ENCODE peak calls at places on chromosomes 16 and 17, in ten cellular contexts. One of them, this sample, is unnamed.
A peak's percentile ranks its signal among the peaks of the same experiment; 100 is the strongest.

GRCh38 chr16:79656537-79657115 is 56.1 kb upstream of the MAF start:
- DNase-seq in GM23248: no peak
- DNase-seq in prostate gland: no peak
- DNase-seq in naive thymus-derived CD4-positive, alpha-beta T cell: no peak
- DNase-seq in cardiac muscle cell: no peak
- DNase-seq in thoracic aorta: no peak
- DNase-seq in IMR-90: no peak
- DNase-seq in GM12878: no peak
- DNase-seq in A549: no peak
- DNase-seq in breast epithelium: no peak
- DNase-seq in this sample: no peak

GRCh38 chr17:64384253-64385186 is 6.1 kb downstream of the PECAM1 start:
- DNase-seq in GM23248: peak; percentile 5
- DNase-seq in GM12878: no peak
- DNase-seq in thoracic aorta: no peak
- DNase-seq in IMR-90: no peak
- DNase-seq in breast epithelium: no peak
- DNase-seq in prostate gland: no peak
- DNase-seq in cardiac muscle cell: no peak
- DNase-seq in A549: no peak
- DNase-seq in naive thymus-derived CD4-positive, alpha-beta T cell: no peak
- DNase-seq in this sample: no peak

GRCh38 chr16:28604186-28604565 is 5.7 kb downstream of the SULT1A1 start:
- DNase-seq in GM23248: no peak
- DNase-seq in cardiac muscle cell: no peak
- DNase-seq in IMR-90: no peak
- DNase-seq in A549: no peak
- DNase-seq in prostate gland: no peak
- DNase-seq in GM12878: no peak
- DNase-seq in breast epithelium: no peak
- DNase-seq in thoracic aorta: no peak
- DNase-seq in naive thymus-derived CD4-positive, alpha-beta T cell: no peak
- DNase-seq in this sample: no peak

GRCh38 chr17:44928950-44929720 is 13.8 kb upstream of the GFAP start:
- DNase-seq in GM23248: peak; percentile 20
- DNase-seq in prostate gland: no peak
- DNase-seq in GM12878: no peak
- DNase-seq in cardiac muscle cell: no peak
- DNase-seq in IMR-90: no peak
- DNase-seq in naive thymus-derived CD4-positive, alpha-beta T cell: no peak
- DNase-seq in A549: no peak
- DNase-seq in breast epithelium: peak; percentile 47
- DNase-seq in thoracic aorta: no peak
- DNase-seq in this sample: no peak

GRCh38 chr17:48427598-48427997 is 2.4 kb downstream of the SKAP1 start:
- DNase-seq in thoracic aorta: no peak
- DNase-seq in IMR-90: no peak
- DNase-seq in prostate gland: no peak
- DNase-seq in breast epithelium: no peak
- DNase-seq in GM12878: no peak
- DNase-seq in GM23248: peak; percentile 4
- DNase-seq in naive thymus-derived CD4-positive, alpha-beta T cell: peak; percentile 70
- DNase-seq in cardiac muscle cell: no peak
- DNase-seq in A549: no peak
- DNase-seq in this sample: no peak

GRCh38 chr17:36943250-36944220 is 5.2 kb upstream of the AATF start:
- DNase-seq in prostate gland: no peak
- DNase-seq in GM23248: no peak
- DNase-seq in thoracic aorta: no peak
- DNase-seq in A549: no peak
- DNase-seq in GM12878: no peak
- DNase-seq in naive thymus-derived CD4-positive, alpha-beta T cell: no peak
- DNase-seq in cardiac muscle cell: no peak
- DNase-seq in IMR-90: no peak
- DNase-seq in breast epithelium: no peak
- DNase-seq in this sample: no peak

GRCh38 chr17:42010898-42011516 is 6.2 kb downstream of the DNAJC7 start:
- DNase-seq in IMR-90: peak; percentile 22
- DNase-seq in naive thymus-derived CD4-positive, alpha-beta T cell: no peak
- DNase-seq in thoracic aorta: no peak
- DNase-seq in breast epithelium: no peak
- DNase-seq in cardiac muscle cell: no peak
- DNase-seq in A549: peak; percentile 76
- DNase-seq in prostate gland: no peak
- DNase-seq in GM12878: no peak
- DNase-seq in GM23248: peak; percentile 58
- DNase-seq in this sample: no peak

GRCh38 chr17:13027246-13027645 is 9.4 kb upstream of the ELAC2 start:
- DNase-seq in GM23248: peak; percentile 61
- DNase-seq in A549: no peak
- DNase-seq in prostate gland: no peak
- DNase-seq in cardiac muscle cell: no peak
- DNase-seq in breast epithelium: no peak
- DNase-seq in naive thymus-derived CD4-positive, alpha-beta T cell: no peak
- DNase-seq in thoracic aorta: no peak
- DNase-seq in IMR-90: peak; percentile 29
- DNase-seq in GM12878: no peak
- DNase-seq in this sample: no peak

GRCh38 chr16:48384305-48384981 is 770 bp downstream of the SIAH1 start:
- DNase-seq in GM23248: peak; percentile 76
- DNase-seq in cardiac muscle cell: peak; percentile 85
- DNase-seq in GM12878: no peak
- DNase-seq in A549: peak; percentile 71
- DNase-seq in prostate gland: no peak
- DNase-seq in IMR-90: peak; percentile 40
- DNase-seq in naive thymus-derived CD4-positive, alpha-beta T cell: peak; percentile 12
- DNase-seq in thoracic aorta: no peak
- DNase-seq in breast epithelium: peak; percentile 55
- DNase-seq in this sample: no peak

GRCh38 chr17:82416771-82417170 is 1.4 kb upstream of the HEXD start:
- DNase-seq in A549: no peak
- DNase-seq in prostate gland: no peak
- DNase-seq in GM23248: peak; percentile 28
- DNase-seq in thoracic aorta: no peak
- DNase-seq in IMR-90: no peak
- DNase-seq in breast epithelium: no peak
- DNase-seq in GM12878: no peak
- DNase-seq in naive thymus-derived CD4-positive, alpha-beta T cell: no peak
- DNase-seq in cardiac muscle cell: no peak
- DNase-seq in this sample: no peak

GRCh38 chr16:7025616-7026190 is 306.9 kb upstream of the RBFOX1 start:
- DNase-seq in cardiac muscle cell: peak; percentile 89
- DNase-seq in prostate gland: peak; percentile 6
- DNase-seq in naive thymus-derived CD4-positive, alpha-beta T cell: no peak
- DNase-seq in IMR-90: no peak
- DNase-seq in GM23248: peak; percentile 53
- DNase-seq in A549: peak; percentile 25
- DNase-seq in breast epithelium: peak; percentile 65
- DNase-seq in thoracic aorta: no peak
- DNase-seq in GM12878: no peak
- DNase-seq in this sample: no peak

GRCh38 chr17:48610282-48611211 is at the start of gene HOXB7:
- DNase-seq in GM23248: peak; percentile 88
- DNase-seq in thoracic aorta: no peak
- DNase-seq in breast epithelium: no peak
- DNase-seq in naive thymus-derived CD4-positive, alpha-beta T cell: peak; percentile 21
- DNase-seq in IMR-90: peak; percentile 62
- DNase-seq in GM12878: no peak
- DNase-seq in cardiac muscle cell: peak; percentile 45
- DNase-seq in prostate gland: no peak
- DNase-seq in A549: peak; percentile 91
- DNase-seq in this sample: no peak

GRCh38 chr17:74690409-74690825 is 22.3 kb downstream of the CD300LF start:
- DNase-seq in GM23248: no peak
- DNase-seq in A549: no peak
- DNase-seq in naive thymus-derived CD4-positive, alpha-beta T cell: no peak
- DNase-seq in prostate gland: no peak
- DNase-seq in breast epithelium: no peak
- DNase-seq in thoracic aorta: no peak
- DNase-seq in IMR-90: no peak
- DNase-seq in GM12878: no peak
- DNase-seq in cardiac muscle cell: peak; percentile 28
- DNase-seq in this sample: no peak

GRCh38 chr16:54430491-54431030 is 144.0 kb upstream of the IRX3 start:
- DNase-seq in GM23248: peak; percentile 93
- DNase-seq in GM12878: no peak
- DNase-seq in IMR-90: peak; percentile 29
- DNase-seq in prostate gland: no peak
- DNase-seq in naive thymus-derived CD4-positive, alpha-beta T cell: no peak
- DNase-seq in breast epithelium: no peak
- DNase-seq in A549: no peak
- DNase-seq in thoracic aorta: no peak
- DNase-seq in cardiac muscle cell: no peak
- DNase-seq in this sample: no peak
- H3K27ac ChIP-seq in GM23248: peak overlapping the region; percentile 84
- H3K27ac ChIP-seq in GM12878: no peak overlapping the region
- H3K27ac ChIP-seq in IMR-90: no peak overlapping the region
- H3K27ac ChIP-seq in prostate gland: peak overlapping the region; percentile 54
- H3K27ac ChIP-seq in naive thymus-derived CD4-positive, alpha-beta T cell: no peak overlapping the region
- H3K27ac ChIP-seq in breast epithelium: peak overlapping the region; percentile 85
- H3K27ac ChIP-seq in A549: no peak overlapping the region
- H3K27ac ChIP-seq in thoracic aorta: no peak overlapping the region
- H3K27ac ChIP-seq in cardiac muscle cell: no peak overlapping the region
- H3K27ac ChIP-seq in this sample: no peak overlapping the region

GRCh38 chr16:86725401-86725800 is 147.1 kb downstream of the FOXL1 start:
- DNase-seq in prostate gland: no peak
- DNase-seq in cardiac muscle cell: no peak
- DNase-seq in GM23248: peak; percentile 7
- DNase-seq in naive thymus-derived CD4-positive, alpha-beta T cell: no peak
- DNase-seq in IMR-90: peak; percentile 49
- DNase-seq in breast epithelium: no peak
- DNase-seq in GM12878: no peak
- DNase-seq in A549: no peak
- DNase-seq in thoracic aorta: no peak
- DNase-seq in this sample: no peak
- H3K27ac ChIP-seq in prostate gland: no peak overlapping the region
- H3K27ac ChIP-seq in cardiac muscle cell: no peak overlapping the region
- H3K27ac ChIP-seq in GM23248: no peak overlapping the region
- H3K27ac ChIP-seq in naive thymus-derived CD4-positive, alpha-beta T cell: no peak overlapping the region
- H3K27ac ChIP-seq in IMR-90: no peak overlapping the region
- H3K27ac ChIP-seq in breast epithelium: no peak overlapping the region
- H3K27ac ChIP-seq in GM12878: no peak overlapping the region
- H3K27ac ChIP-seq in A549: no peak overlapping the region
- H3K27ac ChIP-seq in thoracic aorta: no peak overlapping the region
- H3K27ac ChIP-seq in this sample: no peak overlapping the region

GRCh38 chr17:50425001-50425681 is 877 bp upstream of the ACSF2 start:
- DNase-seq in A549: no peak
- DNase-seq in thoracic aorta: no peak
- DNase-seq in cardiac muscle cell: no peak
- DNase-seq in GM12878: no peak
- DNase-seq in breast epithelium: no peak
- DNase-seq in IMR-90: no peak
- DNase-seq in prostate gland: no peak
- DNase-seq in naive thymus-derived CD4-positive, alpha-beta T cell: no peak
- DNase-seq in GM23248: no peak
- DNase-seq in this sample: no peak
- H3K27ac ChIP-seq in A549: peak overlapping the region; percentile 77
- H3K27ac ChIP-seq in thoracic aorta: peak overlapping the region; percentile 48
- H3K27ac ChIP-seq in cardiac muscle cell: peak overlapping the region; percentile 68
- H3K27ac ChIP-seq in GM12878: peak overlapping the region; percentile 74
- H3K27ac ChIP-seq in breast epithelium: peak overlapping the region; percentile 91
- H3K27ac ChIP-seq in IMR-90: peak overlapping the region; percentile 78
- H3K27ac ChIP-seq in prostate gland: peak overlapping the region; percentile 91
- H3K27ac ChIP-seq in naive thymus-derived CD4-positive, alpha-beta T cell: no peak overlapping the region
- H3K27ac ChIP-seq in GM23248: no peak overlapping the region
- H3K27ac ChIP-seq in this sample: peak overlapping the region; percentile 87

GRCh38 chr17:7561028-7561575 is 617 bp upstream of the SENP3 start:
- DNase-seq in prostate gland: peak; percentile 92
- DNase-seq in naive thymus-derived CD4-positive, alpha-beta T cell: peak; percentile 70
- DNase-seq in A549: peak; percentile 98
- DNase-seq in GM12878: no peak
- DNase-seq in breast epithelium: peak; percentile 96
- DNase-seq in GM23248: peak; percentile 93
- DNase-seq in cardiac muscle cell: peak; percentile 94
- DNase-seq in IMR-90: peak; percentile 76
- DNase-seq in thoracic aorta: peak; percentile 70
- DNase-seq in this sample: no peak

GRCh38 chr17:7557825-7558543 is 566 bp upstream of the TNFSF13 start:
- DNase-seq in cardiac muscle cell: peak; percentile 38
- DNase-seq in prostate gland: peak; percentile 94
- DNase-seq in naive thymus-derived CD4-positive, alpha-beta T cell: no peak
- DNase-seq in breast epithelium: peak; percentile 95
- DNase-seq in GM23248: peak; percentile 75
- DNase-seq in A549: no peak
- DNase-seq in IMR-90: peak; percentile 49
- DNase-seq in GM12878: no peak
- DNase-seq in thoracic aorta: no peak
- DNase-seq in this sample: no peak

GRCh38 chr17:7560172-7561027 is 1.3 kb upstream of the SENP3 start:
- DNase-seq in GM12878: no peak
- DNase-seq in A549: peak; percentile 85
- DNase-seq in prostate gland: peak; percentile 48
- DNase-seq in IMR-90: peak; percentile 49
- DNase-seq in naive thymus-derived CD4-positive, alpha-beta T cell: peak; percentile 45
- DNase-seq in GM23248: peak; percentile 85
- DNase-seq in breast epithelium: peak; percentile 76
- DNase-seq in cardiac muscle cell: peak; percentile 85
- DNase-seq in thoracic aorta: no peak
- DNase-seq in this sample: no peak

GRCh38 chr17:7558544-7559306 is at the start of gene TNFSF13:
- DNase-seq in naive thymus-derived CD4-positive, alpha-beta T cell: no peak
- DNase-seq in GM12878: no peak
- DNase-seq in prostate gland: peak; percentile 42
- DNase-seq in thoracic aorta: no peak
- DNase-seq in A549: no peak
- DNase-seq in IMR-90: no peak
- DNase-seq in breast epithelium: no peak
- DNase-seq in cardiac muscle cell: no peak
- DNase-seq in GM23248: no peak
- DNase-seq in this sample: no peak

DNA sequence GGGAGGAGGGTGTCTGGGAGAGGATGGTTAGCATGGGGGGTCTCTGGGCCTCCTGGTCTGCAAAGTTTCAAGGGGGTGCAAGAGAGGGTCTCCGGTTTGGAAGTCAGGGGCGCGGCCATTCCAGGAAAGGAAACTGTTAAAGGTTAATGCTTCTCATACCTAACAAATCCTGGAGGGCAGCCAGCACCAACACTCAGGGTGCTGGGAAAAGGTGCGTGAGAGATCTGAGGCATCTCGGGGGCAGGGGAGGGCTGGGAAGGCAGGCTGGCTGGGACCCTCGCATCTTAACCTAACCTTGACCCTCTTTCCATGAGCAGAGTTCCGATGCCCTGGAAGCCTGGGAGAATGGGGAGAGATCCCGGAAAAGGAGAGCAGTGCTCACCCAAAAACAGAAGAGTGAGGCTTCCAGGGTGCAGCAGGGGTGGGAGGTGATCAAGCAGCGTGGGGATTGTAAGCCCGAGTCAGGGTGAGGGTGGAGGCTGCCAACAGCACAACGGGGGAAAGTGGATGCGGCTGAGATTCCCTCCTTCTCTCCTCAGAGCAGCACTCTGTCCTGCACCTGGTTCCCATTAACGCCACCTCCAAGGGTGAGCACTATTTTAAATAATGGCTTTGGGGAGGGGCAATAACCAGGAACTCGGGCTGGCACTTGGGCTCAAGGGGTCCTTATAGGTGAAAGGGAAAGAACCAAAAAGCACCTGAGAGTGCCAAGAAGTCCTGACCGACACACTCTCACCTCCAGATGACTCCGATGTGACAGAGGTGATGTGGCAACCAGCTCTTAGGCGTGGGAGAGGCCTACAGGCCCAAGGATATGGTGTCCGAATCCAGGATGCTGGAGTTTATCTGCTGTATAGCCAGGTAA is 989 bp downstream of the TNFSF13 start:
- DNase-seq in thoracic aorta: no peak
- DNase-seq in GM23248: no peak
- DNase-seq in A549: no peak
- DNase-seq in cardiac muscle cell: no peak
- DNase-seq in IMR-90: no peak
- DNase-seq in breast epithelium: no peak
- DNase-seq in GM12878: no peak
- DNase-seq in naive thymus-derived CD4-positive, alpha-beta T cell: no peak
- DNase-seq in prostate gland: peak; percentile 31
- DNase-seq in this sample: no peak
- H3K27ac ChIP-seq in thoracic aorta: peak overlapping the region; percentile 91
- H3K27ac ChIP-seq in GM23248: no peak overlapping the region
- H3K27ac ChIP-seq in A549: no peak overlapping the region
- H3K27ac ChIP-seq in cardiac muscle cell: peak overlapping the region; percentile 82
- H3K27ac ChIP-seq in IMR-90: no peak overlapping the region
- H3K27ac ChIP-seq in breast epithelium: peak overlapping the region; percentile 98
- H3K27ac ChIP-seq in GM12878: peak overlapping the region; percentile 84
- H3K27ac ChIP-seq in naive thymus-derived CD4-positive, alpha-beta T cell: peak overlapping the region; percentile 92
- H3K27ac ChIP-seq in prostate gland: peak overlapping the region; percentile 92
- H3K27ac ChIP-seq in this sample: peak overlapping the region; percentile 70